ENCODE peak calls at places on chromosomes 16 and 17, in eight cellular contexts. U is A549; M is NCI-H1694; E is stimulated activated naive CD8-positive, alpha-beta T cell treated with anti-CD3 and anti-CD28 coated beads, Interleukin-15, Interleukin-2, amounts not matched to agents 100 U/mL and 50 U/mL, for 24 hours; J is fibroblast of villous mesenchyme; I is ELF-1; L is thoracic aorta; A is memory B cell. V is an unnamed sample.

GRCh38 chr17:64115043-64115698 is 14.8 kb downstream of the ERN1 start:
- DNase-seq in U (no peak), M (no peak), E (no peak), J (peak), I (no peak), L (no peak), A (no peak), V (no peak)

GRCh38 chr16:19898924-19899604 is 14.4 kb upstream of the GPRC5B start:
- DNase-seq in U (peak), M (peak), E (peak), J (peak), I (peak), L (no peak), A (no peak), V (no peak)

GRCh38 chr16:55955845-55956244 is 80.7 kb upstream of the CES5A start:
- DNase-seq in U (no peak), M (peak), E (no peak), J (no peak), I (no peak), L (no peak), A (no peak), V (peak)

GRCh38 chr17:29119265-29119664 is 60.9 kb downstream of the MYO18A start:
- DNase-seq in U (no peak), M (no peak), E (no peak), J (no peak), I (no peak), L (no peak), A (no peak), V (no peak)

GRCh38 chr17:64777413-64778101 is 115.5 kb upstream of the SMURF2 start:
- DNase-seq in U (no peak), M (peak), E (no peak), J (no peak), I (no peak), L (no peak), A (no peak), V (peak)

GRCh38 chr16:87304951-87305350 is 12.2 kb downstream of the C16orf95 start:
- DNase-seq in U (no peak), M (no peak), E (no peak), J (no peak), I (no peak), L (no peak), A (no peak), V (no peak)

GRCh38 chr16:10619271-10619849 is 39.0 kb upstream of the EMP2 start:
- DNase-seq in U (no peak), M (no peak), E (peak), J (no peak), I (peak), L (no peak), A (no peak), V (no peak)

GRCh38 chr17:74271902-74272563 is 2.0 kb upstream of the DNAI2 start:
- DNase-seq in U (no peak), M (no peak), E (no peak), J (no peak), I (no peak), L (no peak), A (no peak), V (no peak)

GRCh38 chr17:8360751-8361150 is 15.8 kb downstream of the KRABD2 start:
- DNase-seq in U (no peak), M (no peak), E (no peak), J (peak), I (no peak), L (no peak), A (no peak), V (no peak)

GRCh38 chr17:30952645-30953393 is 18.0 kb upstream of the RNF135 start:
- DNase-seq in U (no peak), M (no peak), E (no peak), J (no peak), I (no peak), L (no peak), A (no peak), V (no peak)

GRCh38 chr16:88382491-88383400 is at the start of gene ZNF469:
- DNase-seq in U (peak), M (no peak), E (peak), J (peak), I (no peak), L (no peak), A (no peak), V (no peak)

GRCh38 chr17:290626-291025 is 62.0 kb downstream of the RPH3AL start:
- DNase-seq in U (no peak), M (no peak), E (no peak), J (no peak), I (no peak), L (no peak), A (no peak), V (no peak)

GRCh38 chr16:86546638-86547013 is 8.4 kb downstream of the MTHFSD start:
- DNase-seq in U (no peak), M (no peak), E (no peak), J (no peak), I (no peak), L (no peak), A (no peak), V (no peak)

GRCh38 chr17:70242781-70243437 is 73.6 kb downstream of the KCNJ2 start:
- DNase-seq in U (no peak), M (no peak), E (no peak), J (no peak), I (no peak), L (no peak), A (no peak), V (no peak)

V was measured in NCI-H524 treated with DMSO at 0.1 percent for 48 hours.